ENCODE peak calls at places on chromosomes 13 and 19, in seven cellular contexts. Z, R, I, B, P, O and Q are unnamed samples. For H3K4me1, the result is how much of the 10 kb centered on the place peaks cover.

GRCh38 chr13:107441279-107441678 is 774.1 kb downstream of the LIG4 start:
- DNase-seq in Z (no peak), R (no peak), I (no peak), B (no peak), P (no peak), O (no peak), Q (no peak)

GRCh38 chr19:54457773-54458647 is 5.6 kb downstream of the LENG9 start:
- DNase-seq in Z (no peak), R (no peak), I (no peak), B (no peak), P (no peak), O (no peak), Q (no peak)

GRCh38 chr19:16197188-16197621 is 506 bp upstream of the AP1M1 start:
- DNase-seq in Z (no peak), R (no peak), I (no peak), B (no peak), P (no peak), O (no peak), Q (no peak)

GRCh38 chr13:23876265-23876664 is 12.9 kb downstream of the MIPEP start:
- DNase-seq in Z (no peak), R (no peak), I (no peak), B (no peak), P (no peak), O (no peak), Q (no peak)

GRCh38 chr13:85557651-85558050 is 241.6 kb downstream of the SLITRK6 start:
- DNase-seq in Z (no peak), R (no peak), I (no peak), B (no peak), P (no peak), O (no peak), Q (no peak)

GRCh38 chr19:29668746-29669609 is 3.7 kb downstream of the PLEKHF1 start:
- DNase-seq in Z (no peak), R (no peak), I (no peak), B (no peak), P (peak), O (no peak), Q (no peak)

GRCh38 chr19:48310227-48310626 is 15.1 kb upstream of the EMP3 start:
- DNase-seq in Z (no peak), R (no peak), I (no peak), B (no peak), P (no peak), O (no peak), Q (no peak)

GRCh38 chr13:21101865-21102576 is 40.6 kb upstream of the LATS2 start:
- DNase-seq in Z (no peak), R (no peak), I (no peak), B (no peak), P (no peak), O (no peak), Q (no peak)

GRCh38 chr19:46254776-46255175 is 25.2 kb downstream of the IGFL1 start:
- DNase-seq in Z (no peak), R (no peak), I (no peak), B (no peak), P (no peak), O (no peak), Q (no peak)

GRCh38 chr19:57016491-57016890 is 103.3 kb upstream of the USP29 start:
- DNase-seq in Z (no peak), R (no peak), I (no peak), B (no peak), P (no peak), O (no peak), Q (no peak)

GRCh38 chr13:81745391-81745790 is 1404.5 kb upstream of the SPRY2 start:
- DNase-seq in Z (no peak), R (no peak), I (no peak), B (no peak), P (no peak), O (no peak), Q (no peak)

GRCh38 chr13:57698851-57699250 is 67.3 kb downstream of the PCDH17 start:
- DNase-seq in Z (no peak), R (no peak), I (no peak), B (no peak), P (no peak), O (no peak), Q (no peak)

GRCh38 chr19:3459322-3459881 is 20.9 kb downstream of the SMIM24 start:
- DNase-seq in Z (no peak), R (no peak), I (no peak), B (no peak), P (no peak), O (peak), Q (no peak)

GRCh38 chr19:42693760-42694350 is 46.4 kb downstream of the PSG3 start:
- DNase-seq in Z (no peak), R (peak), I (no peak), B (no peak), P (no peak), O (no peak), Q (no peak)

GRCh38 chr19:3494051-3494450 is 6.4 kb downstream of the DOHH start:
- DNase-seq in Z (no peak), R (no peak), I (peak), B (no peak), P (no peak), O (no peak), Q (peak)

GRCh38 chr19:33390120-33390907 is 16.8 kb downstream of the CEBPG start:
- DNase-seq in Z (no peak), R (no peak), I (no peak), B (no peak), P (no peak), O (peak), Q (no peak)

GRCh38 chr19:18650048-18650435 is 13.2 kb downstream of the KLHL26 start:
- DNase-seq in Z (no peak), R (no peak), I (no peak), B (no peak), P (no peak), O (peak), Q (no peak)

GRCh38 chr19:44813331-44814131 is 4.6 kb downstream of the BCAM start:
- DNase-seq in Z (no peak), R (no peak), I (no peak), B (no peak), P (no peak), O (no peak), Q (no peak)

GRCh38 chr19:17829855-17830566 is 8.7 kb upstream of the INSL3 start:
- DNase-seq in Z (peak), R (no peak), I (no peak), B (no peak), P (no peak), O (no peak), Q (no peak)

GRCh38 chr13:74066937-74067336 is 67.3 kb downstream of the KLF12 start:
- DNase-seq in Z (no peak), R (no peak), I (no peak), B (no peak), P (no peak), O (no peak), Q (no peak)

GRCh38 chr19:17255150-17255621 is 9.4 kb downstream of the USHBP1 start:
- DNase-seq in Z (no peak), R (no peak), I (no peak), B (no peak), P (no peak), O (no peak), Q (no peak)

GRCh38 chr19:21482863-21483276 is 22.5 kb upstream of the ZNF429 start:
- DNase-seq in Z (no peak), R (peak), I (peak), B (peak), P (peak), O (peak), Q (peak)

GRCh38 chr19:38710928-38711725 is 33.1 kb downstream of the CAPN12 start:
- DNase-seq in Z (no peak), R (no peak), I (no peak), B (no peak), P (no peak), O (no peak), Q (no peak)

GRCh38 chr13:110597041-110597689 is 18.2 kb upstream of the NAXD start:
- DNase-seq in Z (no peak), R (no peak), I (no peak), B (no peak), P (no peak), O (no peak), Q (no peak)

GRCh38 chr13:68714292-68714691 is 1393.3 kb upstream of the ATXN8OS start:
- DNase-seq in Z (peak), R (no peak), I (no peak), B (no peak), P (no peak), O (no peak), Q (no peak)

GRCh38 chr19:5178841-5179625 is 161.6 kb downstream of the PTPRS start:
- DNase-seq in Z (no peak), R (no peak), I (no peak), B (no peak), P (no peak), O (no peak), Q (no peak)

GRCh38 chr19:10505583-10506229 is 2.5 kb upstream of the KEAP1 start:
- DNase-seq in Z (peak), R (peak), I (peak), B (peak), P (peak), O (peak), Q (peak)

GRCh38 chr13:72986197-72986596 is 72.6 kb upstream of the KLF5 start:
- DNase-seq in Z (no peak), R (no peak), I (no peak), B (no peak), P (no peak), O (no peak), Q (no peak)

GRCh38 chr19:11052391-11052790 is 36.9 kb upstream of the LDLR start:
- DNase-seq in Z (no peak), R (no peak), I (no peak), B (no peak), P (no peak), O (no peak), Q (no peak)

GRCh38 chr19:3976495-3977241 is 5.8 kb upstream of the DAPK3 start:
- DNase-seq in Z (no peak), R (no peak), I (no peak), B (peak), P (no peak), O (no peak), Q (no peak)

GRCh38 chr13:93559718-93560117 is 333.1 kb downstream of the GPC6 start:
- DNase-seq in Z (no peak), R (no peak), I (no peak), B (no peak), P (no peak), O (no peak), Q (no peak)

GRCh38 chr19:50204811-50205675 is 1.6 kb downstream of the MYH14 start:
- DNase-seq in Z (peak), R (no peak), I (no peak), B (peak), P (no peak), O (no peak), Q (no peak)

GRCh38 chr13:113669871-113670341 is 2.9 kb downstream of the GRK1 start:
- DNase-seq in Z (no peak), R (no peak), I (no peak), B (no peak), P (peak), O (peak), Q (no peak)

GRCh38 chr13:27791146-27791900 is 960 bp upstream of the GSX1 start:
- DNase-seq in Z (no peak), R (no peak), I (no peak), B (no peak), P (no peak), O (no peak), Q (no peak)
- H3K4me3 ChIP-seq in Z (no peak), R (peak), I (peak), B (peak), P (peak), O (no peak), Q (peak)

GRCh38 chr19:41533691-41534090 is 42.3 kb upstream of the CEACAM21 start:
- DNase-seq in Z (no peak), R (no peak), I (no peak), B (no peak), P (no peak), O (no peak), Q (no peak)
- H3K4me1 ChIP-seq in Z (under half), R (half or more), I (under half), B (half or more), P (half or more), O (under half), Q (half or more)

DNA sequence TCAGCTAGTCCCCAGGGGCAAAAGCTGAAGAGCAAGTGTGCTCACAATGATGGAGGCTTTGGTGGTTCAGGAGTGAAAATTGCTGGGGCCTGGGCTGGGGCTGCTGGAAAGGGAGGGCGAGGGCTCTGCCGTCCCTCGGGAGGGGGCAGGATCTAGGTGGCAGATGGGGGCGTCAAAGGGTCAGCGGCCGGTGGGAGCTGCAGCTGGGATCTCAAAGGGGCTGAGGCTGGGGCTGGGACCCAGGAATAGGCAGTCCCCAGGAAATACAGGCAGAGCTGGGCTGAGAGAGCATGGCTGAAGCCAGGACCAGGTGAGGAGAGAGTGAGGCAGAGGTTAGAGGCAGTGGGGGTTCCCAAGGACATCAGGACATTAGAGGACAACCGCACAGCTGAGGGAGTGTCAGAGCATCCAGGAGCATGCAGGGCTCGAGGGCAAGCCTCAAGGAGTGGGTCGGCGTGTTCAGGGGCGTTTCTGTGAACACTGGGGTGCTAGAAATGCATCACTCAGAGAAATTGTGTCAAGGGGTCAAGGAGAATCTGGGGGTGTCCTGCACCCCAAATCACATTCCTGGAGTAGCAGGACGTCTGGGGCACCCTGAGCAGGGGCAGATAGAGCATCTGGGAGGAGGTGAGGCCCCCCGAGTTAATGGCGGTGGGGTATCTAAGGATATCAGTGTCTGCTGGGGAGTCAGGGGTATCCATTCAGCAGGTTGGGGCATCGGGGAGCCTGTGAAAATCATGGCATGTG is 1.2 kb upstream of the SYNE4 start:
- DNase-seq in Z (no peak), R (no peak), I (no peak), B (no peak), P (no peak), O (no peak), Q (no peak)
- H3K4me3 ChIP-seq in Z (peak), R (no peak), I (peak), B (peak), P (no peak), O (no peak), Q (no peak)

DNA sequence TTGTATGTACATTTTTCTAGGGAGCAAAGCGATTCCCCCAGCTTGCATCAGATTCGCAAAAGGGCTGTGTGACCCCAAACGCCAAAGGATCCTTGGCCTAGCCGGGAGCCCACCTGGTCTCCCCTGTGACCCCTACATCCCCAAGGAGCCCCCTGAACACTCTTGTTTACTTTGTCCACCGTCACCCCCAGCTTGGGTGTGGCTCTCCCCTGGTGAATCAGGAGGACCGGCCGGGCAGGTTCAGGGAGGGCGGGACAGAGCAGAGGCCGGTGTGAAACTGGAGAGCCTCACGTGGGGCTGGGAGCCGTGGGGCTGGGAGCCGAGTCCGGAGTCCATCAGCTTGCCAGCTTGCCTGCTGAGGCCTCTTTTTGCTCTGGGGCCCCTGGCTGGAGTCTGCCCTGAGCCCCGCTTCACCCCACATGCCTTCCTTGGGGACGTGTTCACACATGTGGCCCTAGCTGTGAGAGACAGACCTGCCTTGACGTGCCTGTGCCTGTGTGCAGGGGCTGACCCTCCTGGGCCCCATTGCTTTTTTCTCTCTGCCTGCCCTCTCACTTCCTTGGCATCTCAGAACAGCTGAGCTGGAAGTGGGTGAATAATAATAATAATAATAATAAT is 2.0 kb downstream of the ITPKC start:
- DNase-seq in Z (no peak), R (no peak), I (no peak), B (no peak), P (peak), O (peak), Q (no peak)
- H3K4me1 ChIP-seq in Z (under half), R (under half), I (under half), B (half or more), P (half or more), O (under half), Q (half or more)

GRCh38 chr19:14528419-14529253 is 758 bp upstream of the TECR start:
- DNase-seq in Z (no peak), R (no peak), I (no peak), B (no peak), P (peak), O (no peak), Q (no peak)

GRCh38 chr19:14529254-14530004 is at the start of gene TECR:
- DNase-seq in Z (peak), R (peak), I (peak), B (peak), P (peak), O (peak), Q (peak)

GRCh38 chr19:14525729-14526128 is 3.7 kb upstream of the TECR start:
- DNase-seq in Z (no peak), R (no peak), I (no peak), B (no peak), P (no peak), O (no peak), Q (no peak)

GRCh38 chr19:14530005-14530348 is 583 bp downstream of the TECR start:
- DNase-seq in Z (no peak), R (peak), I (peak), B (peak), P (no peak), O (no peak), Q (peak)

DNA sequence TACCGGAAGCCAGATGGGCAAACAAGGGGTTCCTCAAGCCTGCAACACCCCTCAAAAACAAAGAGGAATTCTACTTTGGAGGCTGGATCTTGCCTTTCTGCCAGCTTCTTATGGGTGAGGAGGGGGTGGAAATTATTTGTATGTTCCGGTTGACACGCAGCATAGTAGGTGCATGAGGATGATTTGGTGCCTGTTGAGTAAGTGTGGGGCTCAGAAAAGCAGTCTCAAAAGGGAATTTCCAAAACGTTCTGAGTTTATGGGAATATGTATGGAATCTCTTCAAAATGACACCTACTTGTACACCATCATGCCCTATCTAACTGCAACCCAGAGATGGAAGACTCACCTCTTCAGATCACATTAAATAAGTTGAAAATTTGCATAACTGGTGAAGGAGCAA is 3.0 kb upstream of the TECR start:
- DNase-seq in Z (no peak), R (no peak), I (no peak), B (no peak), P (no peak), O (no peak), Q (no peak)
- H3K4me3 ChIP-seq in Z (no peak), R (no peak), I (no peak), B (no peak), P (no peak), O (no peak), Q (no peak)

GRCh38 chr13:98520674-98521449 is 56.0 kb downstream of the STK24 start:
- DNase-seq in Z (no peak), R (no peak), I (no peak), B (no peak), P (no peak), O (no peak), Q (no peak)
- H3K4me1 ChIP-seq in Z (under half), R (under half), I (under half), B (half or more), P (half or more), O (under half), Q (half or more)

GRCh38 chr19:37313335-37313627 is 57.6 kb upstream of the ZNF527 start:
- DNase-seq in Z (no peak), R (no peak), I (no peak), B (no peak), P (no peak), O (no peak), Q (no peak)
- H3K4me3 ChIP-seq in Z (no peak), R (no peak), I (peak), B (no peak), P (no peak), O (no peak), Q (no peak)

GRCh38 chr13:40580566-40581276 is 85.7 kb downstream of the FOXO1 start:
- DNase-seq in Z (no peak), R (no peak), I (no peak), B (no peak), P (no peak), O (no peak), Q (no peak)
- H3K4me1 ChIP-seq in Z (under half), R (under half), I (under half), B (half or more), P (half or more), O (under half), Q (half or more)

GRCh38 chr13:50153888-50154287 is 138.6 kb downstream of the KCNRG start:
- DNase-seq in Z (no peak), R (no peak), I (no peak), B (no peak), P (no peak), O (no peak), Q (no peak)

GRCh38 chr13:50153401-50153800 is 138.2 kb downstream of the KCNRG start:
- DNase-seq in Z (no peak), R (no peak), I (no peak), B (no peak), P (no peak), O (no peak), Q (no peak)

GRCh38 chr13:50149932-50150331 is 134.7 kb downstream of the KCNRG start:
- DNase-seq in Z (no peak), R (no peak), I (no peak), B (no peak), P (no peak), O (no peak), Q (no peak)

GRCh38 chr13:50152655-50153309 is 137.5 kb downstream of the KCNRG start:
- DNase-seq in Z (no peak), R (peak), I (no peak), B (no peak), P (no peak), O (no peak), Q (peak)

DNA sequence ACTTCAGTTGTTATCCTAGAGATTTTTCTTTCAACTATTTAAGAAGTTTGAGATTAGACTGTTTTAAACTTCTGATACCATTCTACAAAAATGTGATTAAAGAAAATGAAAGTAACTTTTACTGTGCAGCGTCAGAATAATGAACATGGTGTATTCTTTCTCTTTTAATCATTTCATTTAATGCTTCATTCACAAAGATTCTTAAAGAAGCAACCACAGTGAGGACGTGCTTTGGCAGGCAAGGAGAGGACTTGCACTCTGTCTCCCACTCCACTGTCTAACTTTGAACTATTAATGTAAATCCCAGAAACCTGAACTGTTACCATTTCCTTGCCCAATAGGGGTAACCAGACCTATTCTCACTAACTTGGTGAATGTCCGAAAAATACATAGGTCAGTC is 137.0 kb downstream of the KCNRG start:
- DNase-seq in Z (no peak), R (peak), I (no peak), B (no peak), P (no peak), O (no peak), Q (no peak)
- H3K4me3 ChIP-seq in Z (no peak), R (peak), I (peak), B (peak), P (no peak), O (no peak), Q (peak)